ENCODE peak calls at places on chromosome 3, in nine cellular contexts. R, W, M, X, V, G, A, H and Q are unnamed samples.

GRCh38 chr3:131388400-131388799 is 6.8 kb downstream of the NUDT16 start:
- DNase-seq in R (no peak), W (no peak), M (no peak), X (no peak), V (no peak), G (no peak), A (no peak), H (no peak), Q (no peak)

GRCh38 chr3:142652826-142653292 is 56.7 kb downstream of the PLS1 start:
- DNase-seq in R (no peak), W (no peak), M (no peak), X (no peak), V (no peak), G (no peak), A (no peak), H (no peak), Q (no peak)

GRCh38 chr3:156781310-156782230 is 44.6 kb upstream of the LEKR1 start:
- DNase-seq in R (peak; percentile 29), W (no peak), M (no peak), X (peak; percentile 71), V (no peak), G (peak; percentile 25), A (no peak), H (no peak), Q (peak; percentile 26)

GRCh38 chr3:126158016-126158911 is 22.1 kb downstream of the ALDH1L1 start:
- DNase-seq in R (no peak), W (no peak), M (no peak), X (no peak), V (no peak), G (no peak), A (no peak), H (no peak), Q (no peak)

GRCh38 chr3:17846466-17846865 is 104.0 kb upstream of the TBC1D5 start:
- DNase-seq in R (no peak), W (no peak), M (no peak), X (no peak), V (no peak), G (no peak), A (no peak), H (no peak), Q (no peak)

GRCh38 chr3:45773044-45773443 is 23.3 kb downstream of the SLC6A20 start:
- DNase-seq in R (no peak), W (no peak), M (no peak), X (no peak), V (no peak), G (peak; percentile 72), A (no peak), H (no peak), Q (no peak)

GRCh38 chr3:104960579-104960978 is 406.1 kb upstream of the ALCAM start:
- DNase-seq in R (no peak), W (no peak), M (no peak), X (no peak), V (no peak), G (no peak), A (no peak), H (no peak), Q (no peak)

GRCh38 chr3:15845475-15845874 is 47.7 kb upstream of the ANKRD28 start:
- DNase-seq in R (no peak), W (no peak), M (no peak), X (no peak), V (no peak), G (no peak), A (no peak), H (no peak), Q (no peak)

GRCh38 chr3:133527306-133527705 is 46.2 kb upstream of the CDV3 start:
- DNase-seq in R (no peak), W (no peak), M (no peak), X (no peak), V (no peak), G (no peak), A (no peak), H (no peak), Q (peak; percentile 30)

GRCh38 chr3:59426851-59427565 is 377.2 kb upstream of the CFAP20DC start:
- DNase-seq in R (peak; percentile 48), W (no peak), M (no peak), X (peak; percentile 90), V (no peak), G (no peak), A (no peak), H (no peak), Q (no peak)

GRCh38 chr3:15439476-15439875 is 12.1 kb downstream of the EAF1 start:
- DNase-seq in R (no peak), W (no peak), M (no peak), X (peak; percentile 16), V (no peak), G (no peak), A (no peak), H (no peak), Q (no peak)

GRCh38 chr3:113233497-113233896 is 22.1 kb downstream of the BOC start:
- DNase-seq in R (no peak), W (no peak), M (no peak), X (no peak), V (no peak), G (no peak), A (no peak), H (no peak), Q (no peak)

GRCh38 chr3:119318871-119319270 is 24.7 kb downstream of the ARHGAP31 start:
- DNase-seq in R (no peak), W (no peak), M (no peak), X (no peak), V (no peak), G (no peak), A (no peak), H (no peak), Q (no peak)

GRCh38 chr3:126481808-126482502 is 6.3 kb upstream of the ZXDC start:
- DNase-seq in R (no peak), W (no peak), M (peak; percentile 71), X (no peak), V (no peak), G (peak; percentile 51), A (no peak), H (peak; percentile 57), Q (peak; percentile 66)

GRCh38 chr3:124883766-124884473 is 3.2 kb downstream of the ITGB5 start:
- DNase-seq in R (no peak), W (no peak), M (no peak), X (no peak), V (no peak), G (no peak), A (no peak), H (no peak), Q (no peak)

GRCh38 chr3:111047053-111047452 is 24.6 kb upstream of the NECTIN3 start:
- DNase-seq in R (no peak), W (no peak), M (no peak), X (no peak), V (no peak), G (no peak), A (no peak), H (no peak), Q (no peak)